ENCODE peak calls at places on chromosomes 5 and 9, in eight cellular contexts. One of them, this sample, is unnamed.

GRCh38 chr9:125990186-125990792 is 243.1 kb downstream of the PBX3 start:
- DNase-seq in NCI-H748 treated with DMSO at 0.1 percent for 48 hours: no peak
- DNase-seq in activated T-helper 9 cell treated with anti-CD3 and anti-CD28 coated beads, Interleukin-2, amount 50 U/mL, for 16 hours: no peak
- DNase-seq in RPMI7951: no peak
- DNase-seq in GM20000: no peak
- DNase-seq in mesothelial cell of epicardium: peak; percentile 8
- DNase-seq in IMR-90: no peak
- DNase-seq in hypothalamus: no peak
- DNase-seq in this sample: no peak

GRCh38 chr5:79077680-79078365 is 8.3 kb downstream of the BHMT2 start:
- DNase-seq in NCI-H748 treated with DMSO at 0.1 percent for 48 hours: no peak
- DNase-seq in activated T-helper 9 cell treated with anti-CD3 and anti-CD28 coated beads, Interleukin-2, amount 50 U/mL, for 16 hours: no peak
- DNase-seq in RPMI7951: no peak
- DNase-seq in GM20000: no peak
- DNase-seq in mesothelial cell of epicardium: no peak
- DNase-seq in IMR-90: peak; percentile 32
- DNase-seq in hypothalamus: no peak
- DNase-seq in this sample: no peak

GRCh38 chr9:90995516-90995915 is 193.9 kb downstream of the SYK start:
- DNase-seq in NCI-H748 treated with DMSO at 0.1 percent for 48 hours: no peak
- DNase-seq in activated T-helper 9 cell treated with anti-CD3 and anti-CD28 coated beads, Interleukin-2, amount 50 U/mL, for 16 hours: no peak
- DNase-seq in RPMI7951: no peak
- DNase-seq in GM20000: no peak
- DNase-seq in mesothelial cell of epicardium: no peak
- DNase-seq in IMR-90: no peak
- DNase-seq in hypothalamus: no peak
- DNase-seq in this sample: no peak

GRCh38 chr5:84374568-84374967 is 10.1 kb downstream of the EDIL3 start:
- DNase-seq in NCI-H748 treated with DMSO at 0.1 percent for 48 hours: no peak
- DNase-seq in activated T-helper 9 cell treated with anti-CD3 and anti-CD28 coated beads, Interleukin-2, amount 50 U/mL, for 16 hours: no peak
- DNase-seq in RPMI7951: no peak
- DNase-seq in GM20000: no peak
- DNase-seq in mesothelial cell of epicardium: no peak
- DNase-seq in IMR-90: no peak
- DNase-seq in hypothalamus: no peak
- DNase-seq in this sample: no peak

GRCh38 chr5:173693670-173694069 is 77.2 kb upstream of the BOD1 start:
- DNase-seq in NCI-H748 treated with DMSO at 0.1 percent for 48 hours: no peak
- DNase-seq in activated T-helper 9 cell treated with anti-CD3 and anti-CD28 coated beads, Interleukin-2, amount 50 U/mL, for 16 hours: no peak
- DNase-seq in RPMI7951: no peak
- DNase-seq in GM20000: no peak
- DNase-seq in mesothelial cell of epicardium: no peak
- DNase-seq in IMR-90: no peak
- DNase-seq in hypothalamus: no peak
- DNase-seq in this sample: no peak

GRCh38 chr5:76604838-76605237 is 18.4 kb downstream of the F2RL2 start:
- DNase-seq in NCI-H748 treated with DMSO at 0.1 percent for 48 hours: no peak
- DNase-seq in activated T-helper 9 cell treated with anti-CD3 and anti-CD28 coated beads, Interleukin-2, amount 50 U/mL, for 16 hours: no peak
- DNase-seq in RPMI7951: no peak
- DNase-seq in GM20000: no peak
- DNase-seq in mesothelial cell of epicardium: no peak
- DNase-seq in IMR-90: peak; percentile 64
- DNase-seq in hypothalamus: no peak
- DNase-seq in this sample: no peak

GRCh38 chr9:129312731-129313130 is 134.7 kb upstream of the IER5L start:
- DNase-seq in NCI-H748 treated with DMSO at 0.1 percent for 48 hours: no peak
- DNase-seq in activated T-helper 9 cell treated with anti-CD3 and anti-CD28 coated beads, Interleukin-2, amount 50 U/mL, for 16 hours: no peak
- DNase-seq in RPMI7951: no peak
- DNase-seq in GM20000: no peak
- DNase-seq in mesothelial cell of epicardium: no peak
- DNase-seq in IMR-90: no peak
- DNase-seq in hypothalamus: no peak
- DNase-seq in this sample: no peak

GRCh38 chr9:125744616-125745387 is 2.4 kb upstream of the PBX3 start:
- DNase-seq in NCI-H748 treated with DMSO at 0.1 percent for 48 hours: no peak
- DNase-seq in activated T-helper 9 cell treated with anti-CD3 and anti-CD28 coated beads, Interleukin-2, amount 50 U/mL, for 16 hours: no peak
- DNase-seq in RPMI7951: peak; percentile 73
- DNase-seq in GM20000: no peak
- DNase-seq in mesothelial cell of epicardium: no peak
- DNase-seq in IMR-90: peak; percentile 79
- DNase-seq in hypothalamus: no peak
- DNase-seq in this sample: no peak

GRCh38 chr9:127231666-127232065 is 32.9 kb upstream of the GARNL3 start:
- DNase-seq in NCI-H748 treated with DMSO at 0.1 percent for 48 hours: no peak
- DNase-seq in activated T-helper 9 cell treated with anti-CD3 and anti-CD28 coated beads, Interleukin-2, amount 50 U/mL, for 16 hours: no peak
- DNase-seq in RPMI7951: no peak
- DNase-seq in GM20000: no peak
- DNase-seq in mesothelial cell of epicardium: no peak
- DNase-seq in IMR-90: no peak
- DNase-seq in hypothalamus: no peak
- DNase-seq in this sample: no peak

GRCh38 chr5:153625826-153626354 is 135.4 kb downstream of the GRIA1 start:
- DNase-seq in NCI-H748 treated with DMSO at 0.1 percent for 48 hours: no peak
- DNase-seq in activated T-helper 9 cell treated with anti-CD3 and anti-CD28 coated beads, Interleukin-2, amount 50 U/mL, for 16 hours: no peak
- DNase-seq in RPMI7951: no peak
- DNase-seq in GM20000: no peak
- DNase-seq in mesothelial cell of epicardium: no peak
- DNase-seq in IMR-90: no peak
- DNase-seq in hypothalamus: no peak
- DNase-seq in this sample: no peak

GRCh38 chr9:101510344-101510940 is 23.2 kb upstream of the RNF20 start:
- DNase-seq in NCI-H748 treated with DMSO at 0.1 percent for 48 hours: no peak
- DNase-seq in activated T-helper 9 cell treated with anti-CD3 and anti-CD28 coated beads, Interleukin-2, amount 50 U/mL, for 16 hours: no peak
- DNase-seq in RPMI7951: no peak
- DNase-seq in GM20000: no peak
- DNase-seq in mesothelial cell of epicardium: no peak
- DNase-seq in IMR-90: no peak
- DNase-seq in hypothalamus: no peak
- DNase-seq in this sample: no peak

GRCh38 chr5:93890657-93891056 is 149.3 kb upstream of the POU5F2 start:
- DNase-seq in NCI-H748 treated with DMSO at 0.1 percent for 48 hours: peak; percentile 96
- DNase-seq in activated T-helper 9 cell treated with anti-CD3 and anti-CD28 coated beads, Interleukin-2, amount 50 U/mL, for 16 hours: no peak
- DNase-seq in RPMI7951: no peak
- DNase-seq in GM20000: no peak
- DNase-seq in mesothelial cell of epicardium: no peak
- DNase-seq in IMR-90: no peak
- DNase-seq in hypothalamus: no peak
- DNase-seq in this sample: no peak

GRCh38 chr5:122063836-122064235 is 14.2 kb downstream of the LOX start:
- DNase-seq in NCI-H748 treated with DMSO at 0.1 percent for 48 hours: no peak
- DNase-seq in activated T-helper 9 cell treated with anti-CD3 and anti-CD28 coated beads, Interleukin-2, amount 50 U/mL, for 16 hours: no peak
- DNase-seq in RPMI7951: peak; percentile 6
- DNase-seq in GM20000: no peak
- DNase-seq in mesothelial cell of epicardium: no peak
- DNase-seq in IMR-90: peak; percentile 79
- DNase-seq in hypothalamus: no peak
- DNase-seq in this sample: no peak

GRCh38 chr9:35700942-35701341 is 11.2 kb upstream of the TPM2 start:
- DNase-seq in NCI-H748 treated with DMSO at 0.1 percent for 48 hours: no peak
- DNase-seq in activated T-helper 9 cell treated with anti-CD3 and anti-CD28 coated beads, Interleukin-2, amount 50 U/mL, for 16 hours: no peak
- DNase-seq in RPMI7951: no peak
- DNase-seq in GM20000: no peak
- DNase-seq in mesothelial cell of epicardium: no peak
- DNase-seq in IMR-90: no peak
- DNase-seq in hypothalamus: no peak
- DNase-seq in this sample: no peak

GRCh38 chr9:34650816-34651215 is 1.2 kb upstream of the IL11RA start:
- DNase-seq in NCI-H748 treated with DMSO at 0.1 percent for 48 hours: no peak
- DNase-seq in activated T-helper 9 cell treated with anti-CD3 and anti-CD28 coated beads, Interleukin-2, amount 50 U/mL, for 16 hours: no peak
- DNase-seq in RPMI7951: peak; percentile 48
- DNase-seq in GM20000: no peak
- DNase-seq in mesothelial cell of epicardium: no peak
- DNase-seq in IMR-90: peak; percentile 26
- DNase-seq in hypothalamus: peak; percentile 51
- DNase-seq in this sample: no peak

GRCh38 chr9:123471843-123472570 is 116.0 kb downstream of the CRB2 start:
- DNase-seq in NCI-H748 treated with DMSO at 0.1 percent for 48 hours: no peak
- DNase-seq in activated T-helper 9 cell treated with anti-CD3 and anti-CD28 coated beads, Interleukin-2, amount 50 U/mL, for 16 hours: no peak
- DNase-seq in RPMI7951: no peak
- DNase-seq in GM20000: no peak
- DNase-seq in mesothelial cell of epicardium: no peak
- DNase-seq in IMR-90: no peak
- DNase-seq in hypothalamus: no peak
- DNase-seq in this sample: no peak

This sample was measured in epithelial cell of prostate.